ENCODE peak calls at places on chromosomes 2 and 18, in four cellular contexts. I is fibroblast of the aortic adventitia, B is progenitor cell of endocrine pancreas, S is GM12864. K is an unnamed sample.

GRCh38 chr2:187698374-187699110 is 144.3 kb upstream of the TFPI start:
- DNase-seq in I (peak; percentile 76), B (no peak), S (no peak), K (no peak)

GRCh38 chr18:63205791-63206252 is 113.7 kb downstream of the BCL2 start:
- DNase-seq in I (no peak), B (no peak), S (no peak), K (no peak)

GRCh38 chr2:235533203-235533602 is 39.4 kb downstream of the AGAP1 start:
- DNase-seq in I (no peak), B (no peak), S (no peak), K (no peak)

GRCh38 chr2:97868986-97869721 is 126.6 kb downstream of the TMEM131 start:
- DNase-seq in I (peak; percentile 95), B (no peak), S (no peak), K (no peak)

GRCh38 chr2:73933194-73933593 is 6.5 kb downstream of the DGUOK start:
- DNase-seq in I (no peak), B (no peak), S (no peak), K (no peak)

GRCh38 chr18:58640428-58640805 is 11.5 kb upstream of the ALPK2 start:
- DNase-seq in I (no peak), B (no peak), S (no peak), K (no peak)

GRCh38 chr2:9815076-9815475 is 28.2 kb upstream of the TAF1B start:
- DNase-seq in I (no peak), B (no peak), S (no peak), K (no peak)

GRCh38 chr18:50030146-50030545 is 164.8 kb downstream of the MYO5B start:
- DNase-seq in I (no peak), B (no peak), S (no peak), K (no peak)

GRCh38 chr18:36465276-36465675 is 167.8 kb downstream of the FHOD3 start:
- DNase-seq in I (no peak), B (no peak), S (no peak), K (no peak)

GRCh38 chr18:7904529-7904928 is 337.4 kb downstream of the PTPRM start:
- DNase-seq in I (peak; percentile 50), B (no peak), S (no peak), K (no peak)

GRCh38 chr2:212052412-212053159 is 486.0 kb downstream of the ERBB4 start:
- DNase-seq in I (peak; percentile 66), B (no peak), S (no peak), K (no peak)

GRCh38 chr2:191467113-191467512 is 210.8 kb upstream of the NABP1 start:
- DNase-seq in I (no peak), B (no peak), S (no peak), K (no peak)

GRCh38 chr2:176211110-176211509 is 22.6 kb downstream of the HOXD1 start:
- DNase-seq in I (no peak), B (no peak), S (no peak), K (no peak)

GRCh38 chr18:13813271-13813849 is 10.6 kb upstream of the MC5R start:
- DNase-seq in I (peak; percentile 68), B (peak; percentile 59), S (no peak), K (no peak)

GRCh38 chr18:49878567-49878966 is 65.2 kb upstream of the ACAA2 start:
- DNase-seq in I (peak; percentile 15), B (no peak), S (no peak), K (no peak)

GRCh38 chr2:109148347-109148746 is 19.3 kb downstream of the SH3RF3 start:
- DNase-seq in I (peak; percentile 57), B (no peak), S (no peak), K (no peak)

GRCh38 chr2:46798998-46799698 is 116.5 kb downstream of the MCFD2 start:
- DNase-seq in I (peak; percentile 90), B (no peak), S (no peak), K (no peak)

GRCh38 chr2:33241581-33241980 is 234.9 kb upstream of the RASGRP3 start:
- DNase-seq in I (peak; percentile 58), B (no peak), S (no peak), K (no peak)

GRCh38 chr2:65374999-65375398 is 57.4 kb downstream of the SPRED2 start:
- DNase-seq in I (no peak), B (no peak), S (no peak), K (no peak)

GRCh38 chr18:26654173-26655009 is 106.0 kb upstream of the KCTD1 start:
- DNase-seq in I (no peak), B (no peak), S (no peak), K (no peak)
- TF ChIP-seq CTCF in I (no peak), B (no peak), S (no peak), K (no peak)

DNA sequence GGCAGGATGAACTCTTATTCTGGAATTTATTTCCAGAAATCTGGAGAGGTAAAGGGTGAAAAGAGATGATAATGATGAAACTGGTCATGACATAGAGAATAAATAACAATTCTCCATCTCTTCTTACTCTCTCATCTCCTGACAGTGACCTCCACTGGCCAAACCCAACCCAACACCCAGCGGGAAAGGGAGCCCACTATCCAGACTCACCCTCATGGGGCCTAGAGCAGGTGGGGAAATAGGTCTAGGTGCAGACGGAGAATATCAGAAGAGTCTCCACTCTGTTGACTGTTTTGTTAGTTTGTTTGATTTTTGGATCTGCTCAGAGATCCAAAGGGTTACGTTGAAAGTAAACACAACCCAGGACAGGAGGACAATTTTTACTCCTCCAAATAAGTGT is 263.2 kb upstream of the PARD3B start:
- DNase-seq in I (no peak), B (no peak), S (no peak), K (no peak)
- TF ChIP-seq CTCF in I (no peak), B (no peak), S (no peak), K (no peak)

GRCh38 chr2:13581471-13581870 is 864.7 kb downstream of the TRIB2 start:
- DNase-seq in I (no peak), B (no peak), S (no peak), K (no peak)
- TF ChIP-seq CTCF in I (no peak), B (peak; percentile 31), S (no peak), K (no peak)

GRCh38 chr18:12057419-12058039 is 36.1 kb upstream of the ANKRD62 start:
- DNase-seq in I (no peak), B (no peak), S (no peak), K (no peak)
- TF ChIP-seq CTCF in I (no peak), B (no peak), S (no peak), K (no peak)

DNA sequence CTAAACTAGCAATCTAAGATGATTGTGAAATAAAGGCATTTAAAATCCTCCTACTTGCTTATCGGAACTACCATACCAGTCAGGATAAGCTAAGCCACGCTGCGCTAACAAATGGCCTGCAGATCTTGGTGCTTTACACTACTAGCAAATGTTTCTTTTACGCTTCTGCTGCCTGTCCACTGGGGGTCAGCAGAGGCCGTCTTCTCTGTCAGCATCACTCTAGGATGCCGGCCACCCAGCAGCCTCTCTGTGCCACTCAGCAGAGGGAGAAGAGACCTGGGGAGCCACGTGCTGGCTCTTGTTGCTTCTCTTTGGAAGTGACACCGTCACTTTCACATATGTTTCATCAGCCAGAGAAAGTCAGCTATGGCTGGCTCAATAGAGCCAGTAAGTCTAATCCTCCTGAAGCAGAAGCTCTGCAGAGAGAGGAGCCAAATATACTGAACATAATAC is 36.6 kb downstream of the COPS8 start:
- DNase-seq in I (peak; percentile 83), B (peak; percentile 41), S (peak; percentile 13), K (no peak)
- TF ChIP-seq CTCF in I (peak; percentile 86), B (peak; percentile 67), S (peak; percentile 67), K (no peak)

DNA sequence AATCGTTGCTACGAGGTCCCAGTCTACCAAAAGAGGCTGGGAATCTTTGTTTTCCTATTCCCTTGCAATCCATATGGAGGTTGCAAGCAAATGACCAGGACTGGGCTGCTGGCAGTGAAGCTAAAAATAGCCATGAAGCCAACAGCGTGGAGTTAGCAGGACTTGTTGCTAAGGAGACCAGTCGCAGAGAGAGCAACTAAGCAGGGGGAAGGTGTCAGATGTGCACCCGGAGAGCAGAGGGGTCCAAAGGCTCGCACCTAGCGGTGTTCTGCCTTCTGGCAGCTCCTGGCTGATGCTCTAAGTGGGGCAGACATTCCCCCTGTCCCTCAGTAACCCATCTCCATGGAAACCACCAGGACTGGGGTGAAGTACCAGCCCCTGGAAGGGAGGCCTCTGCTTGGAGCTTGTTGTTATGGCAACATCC is 84.7 kb downstream of the DNMT3A start:
- DNase-seq in I (peak; percentile 39), B (no peak), S (no peak), K (no peak)
- TF ChIP-seq CTCF in I (no peak), B (no peak), S (no peak), K (no peak)

GRCh38 chr2:159557437-159558034 is 58.8 kb downstream of the BAZ2B start:
- DNase-seq in I (peak; percentile 17), B (no peak), S (no peak), K (no peak)
- TF ChIP-seq CTCF in I (peak; percentile 35), B (peak; percentile 19), S (peak; percentile 37), K (no peak)

GRCh38 chr2:141109633-141110032 is 1021.2 kb downstream of the LRP1B start:
- DNase-seq in I (no peak), B (no peak), S (no peak), K (no peak)
- TF ChIP-seq CTCF in I (peak; percentile 10), B (peak; percentile 21), S (peak; percentile 13), K (no peak)

GRCh38 chr18:48665654-48666053 is 126.8 kb downstream of the CTIF start:
- DNase-seq in I (no peak), B (no peak), S (no peak), K (no peak)

GRCh38 chr18:48666613-48667012 is 127.8 kb downstream of the CTIF start:
- DNase-seq in I (no peak), B (no peak), S (no peak), K (no peak)

GRCh38 chr18:48669180-48669675 is 130.4 kb downstream of the CTIF start:
- DNase-seq in I (no peak), B (no peak), S (no peak), K (no peak)

GRCh38 chr18:48668466-48669179 is 129.8 kb downstream of the CTIF start:
- DNase-seq in I (no peak), B (no peak), S (no peak), K (no peak)

GRCh38 chr18:48667276-48668254 is 128.7 kb downstream of the CTIF start:
- DNase-seq in I (no peak), B (no peak), S (no peak), K (peak; percentile 64)
- TF ChIP-seq CTCF in I (peak; percentile 33), B (peak; percentile 58), S (peak; percentile 38), K (no peak)

DNA sequence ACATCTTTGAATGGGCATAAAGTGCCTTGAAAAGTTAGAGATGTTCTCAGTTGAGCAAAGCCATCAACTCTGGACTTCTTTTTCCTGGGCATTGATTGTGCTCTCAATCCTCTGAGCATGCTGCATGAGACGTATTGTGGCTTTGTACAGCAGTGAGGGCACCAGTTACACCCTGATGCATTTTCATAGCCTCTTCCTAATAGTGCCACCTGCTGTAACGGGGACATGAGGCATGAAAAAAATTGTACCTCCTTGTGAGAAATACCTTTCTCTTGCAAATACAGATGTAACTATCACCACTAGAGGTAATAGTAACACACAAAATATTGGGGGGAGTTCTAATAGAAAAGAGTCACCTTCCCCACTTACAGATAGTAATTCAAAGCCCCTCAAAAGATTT is 697.5 kb downstream of the TMEM182 start:
- DNase-seq in I (no peak), B (no peak), S (no peak), K (no peak)
- TF ChIP-seq CTCF in I (no peak), B (peak; percentile 16), S (no peak), K (no peak)

K was measured in activated B cell treated with CpG ODN at 0.5 μM for 24 hours.